ENCODE peak calls at places on chromosomes 5 and 9, in nine cellular contexts. O is esophagus squamous epithelium, V is epithelial cell of esophagus, S is nephron progenitor cell, Q is RWPE1, E is WERI-Rb-1, K is fibroblast of mammary gland, Z is cardiac muscle cell, R is activated B cell treated with CpG ODN at 0.5 μM for 24 hours. A is an unnamed sample.

GRCh38 chr9:76586555-76587314 is 127.8 kb downstream of the GCNT1 start:
- DNase-seq in O (no peak), V (no peak), S (no peak), Q (no peak), E (peak; percentile 81), K (no peak), Z (no peak), R (no peak), A (no peak)

GRCh38 chr5:42952575-42952974 is 87.5 kb downstream of the ANXA2R start:
- DNase-seq in O (no peak), V (no peak), S (no peak), Q (no peak), E (no peak), K (no peak), Z (no peak), R (no peak), A (no peak)

GRCh38 chr9:98536542-98537173 is 172.1 kb downstream of the GABBR2 start:
- DNase-seq in O (no peak), V (peak; percentile 40), S (no peak), Q (no peak), E (peak; percentile 60), K (no peak), Z (no peak), R (no peak), A (peak; percentile 59)

GRCh38 chr9:76472925-76473324 is 13.9 kb downstream of the GCNT1 start:
- DNase-seq in O (no peak), V (no peak), S (peak; percentile 14), Q (no peak), E (no peak), K (no peak), Z (no peak), R (no peak), A (no peak)

GRCh38 chr5:169694221-169694620 is 57.1 kb downstream of the DOCK2 start:
- DNase-seq in O (no peak), V (no peak), S (no peak), Q (no peak), E (no peak), K (no peak), Z (no peak), R (no peak), A (no peak)

GRCh38 chr5:141326088-141326854 is 4.0 kb upstream of the PCDHGA1 start:
- DNase-seq in O (no peak), V (peak; percentile 58), S (peak; percentile 26), Q (peak; percentile 46), E (peak; percentile 72), K (peak; percentile 71), Z (peak; percentile 59), R (peak; percentile 41), A (peak; percentile 62)

GRCh38 chr9:36956908-36957307 is 77.2 kb downstream of the PAX5 start:
- DNase-seq in O (no peak), V (no peak), S (no peak), Q (no peak), E (no peak), K (no peak), Z (no peak), R (no peak), A (no peak)

GRCh38 chr9:98415782-98416181 is 160.3 kb upstream of the TBC1D2 start:
- DNase-seq in O (no peak), V (no peak), S (no peak), Q (no peak), E (no peak), K (no peak), Z (no peak), R (no peak), A (no peak)

GRCh38 chr5:150085950-150086715 is at the start of gene CSF1R:
- DNase-seq in O (no peak), V (no peak), S (no peak), Q (no peak), E (no peak), K (no peak), Z (no peak), R (no peak), A (no peak)

GRCh38 chr9:90905079-90905478 is 103.5 kb downstream of the SYK start:
- DNase-seq in O (no peak), V (peak; percentile 24), S (no peak), Q (no peak), E (no peak), K (no peak), Z (no peak), R (no peak), A (no peak)

GRCh38 chr5:142819816-142820215 is 49.6 kb downstream of the ARHGAP26 start:
- DNase-seq in O (no peak), V (peak; percentile 43), S (no peak), Q (no peak), E (no peak), K (peak; percentile 79), Z (no peak), R (no peak), A (no peak)

GRCh38 chr9:129703667-129704355 is 38.4 kb downstream of the PRRX2 start:
- DNase-seq in O (no peak), V (no peak), S (no peak), Q (no peak), E (no peak), K (peak; percentile 58), Z (no peak), R (no peak), A (no peak)

GRCh38 chr5:93794954-93795353 is 53.6 kb upstream of the POU5F2 start:
- DNase-seq in O (no peak), V (peak; percentile 9), S (no peak), Q (no peak), E (peak; percentile 38), K (no peak), Z (no peak), R (no peak), A (no peak)

GRCh38 chr9:95226921-95227320 is 90.6 kb downstream of the FANCC start:
- DNase-seq in O (no peak), V (no peak), S (no peak), Q (no peak), E (no peak), K (peak; percentile 11), Z (no peak), R (no peak), A (no peak)

GRCh38 chr9:95229230-95229933 is 88.1 kb downstream of the FANCC start:
- DNase-seq in O (no peak), V (no peak), S (no peak), Q (no peak), E (no peak), K (no peak), Z (no peak), R (no peak), A (no peak)

GRCh38 chr9:95224371-95225015 is 93.0 kb downstream of the FANCC start:
- DNase-seq in O (no peak), V (peak; percentile 16), S (no peak), Q (no peak), E (no peak), K (peak; percentile 38), Z (no peak), R (no peak), A (no peak)

GRCh38 chr9:95225016-95225745 is 92.3 kb downstream of the FANCC start:
- DNase-seq in O (no peak), V (no peak), S (no peak), Q (no peak), E (no peak), K (peak; percentile 30), Z (no peak), R (no peak), A (no peak)

DNA sequence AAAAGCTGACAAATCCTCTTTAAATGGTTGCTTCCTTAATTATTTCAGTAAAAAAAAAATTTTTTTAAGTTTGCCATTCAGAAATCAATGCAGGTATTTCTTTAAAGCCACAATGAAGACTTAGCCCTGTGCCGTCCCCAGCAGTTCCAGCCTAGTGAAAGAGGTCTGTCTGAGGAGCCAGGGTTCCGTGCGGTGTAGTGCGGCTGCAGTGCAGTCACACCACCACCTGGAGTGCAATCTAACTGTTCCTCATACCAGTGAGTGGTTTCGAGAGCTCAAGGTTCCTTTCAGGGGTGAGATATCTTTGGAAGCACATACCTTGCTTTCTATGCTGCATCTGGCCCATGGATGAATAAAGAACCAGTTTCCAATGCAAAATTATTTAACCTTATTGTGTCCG is 87.5 kb downstream of the FANCC start:
- DNase-seq in O (no peak), V (no peak), S (no peak), Q (no peak), E (no peak), K (no peak), Z (no peak), R (no peak), A (no peak)
- TF ChIP-seq CTCF in O (no peak), V (no peak), S (peak; percentile 9), Q (no peak), E (peak; percentile 28), K (no peak), Z (no peak), R (no peak), A (no peak)

GRCh38 chr5:114447084-114447773 is 85.4 kb downstream of the KCNN2 start:
- DNase-seq in O (no peak), V (peak; percentile 11), S (no peak), Q (peak; percentile 5), E (no peak), K (peak; percentile 2), Z (no peak), R (no peak), A (no peak)
- TF ChIP-seq CTCF in O (peak; percentile 22), V (peak; percentile 39), S (peak; percentile 32), Q (no peak), E (peak; percentile 19), K (peak; percentile 15), Z (peak; percentile 31), R (no peak), A (peak; percentile 27)

DNA sequence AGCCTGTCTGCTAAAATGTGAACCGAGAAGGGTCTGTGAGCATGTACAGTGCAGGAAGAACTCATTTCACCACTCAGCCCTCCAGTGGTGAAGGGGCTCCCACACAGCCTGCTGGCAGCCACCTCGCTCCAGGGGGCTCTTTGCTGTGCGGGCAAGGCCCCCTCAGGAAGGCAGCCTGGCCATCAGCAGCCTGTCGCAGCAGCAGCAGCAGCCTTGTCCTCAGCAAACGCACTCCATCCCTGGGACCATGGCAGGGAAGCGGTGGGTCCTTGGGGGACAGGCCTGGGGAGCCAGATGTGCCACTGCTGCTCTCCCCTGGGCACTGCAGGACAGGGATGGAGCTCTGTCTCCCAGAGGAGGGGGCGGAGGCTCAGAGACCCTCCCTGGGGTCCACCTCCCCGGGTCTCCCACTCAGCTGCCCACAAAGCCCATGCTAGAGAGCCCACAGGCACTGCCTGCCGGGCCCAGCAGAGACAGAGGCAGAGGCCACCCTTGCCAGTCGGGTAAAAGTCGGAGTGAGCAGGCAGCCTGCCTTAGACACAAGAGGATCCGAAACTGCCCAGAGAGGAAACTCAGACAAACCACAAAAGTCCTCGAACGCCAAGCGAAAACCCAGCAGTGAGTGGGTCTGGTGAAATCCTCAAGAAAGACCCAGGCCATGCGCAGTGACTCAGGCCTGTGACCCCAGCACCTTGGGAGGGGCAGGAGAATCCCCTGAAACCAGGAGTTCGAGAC is 8.0 kb downstream of the BRD3 start:
- DNase-seq in O (no peak), V (no peak), S (no peak), Q (no peak), E (no peak), K (no peak), Z (no peak), R (peak; percentile 52), A (peak; percentile 84)
- TF ChIP-seq CTCF in O (no peak), V (peak; percentile 7), S (no peak), Q (no peak), E (no peak), K (no peak), Z (no peak), R (no peak), A (no peak)

DNA sequence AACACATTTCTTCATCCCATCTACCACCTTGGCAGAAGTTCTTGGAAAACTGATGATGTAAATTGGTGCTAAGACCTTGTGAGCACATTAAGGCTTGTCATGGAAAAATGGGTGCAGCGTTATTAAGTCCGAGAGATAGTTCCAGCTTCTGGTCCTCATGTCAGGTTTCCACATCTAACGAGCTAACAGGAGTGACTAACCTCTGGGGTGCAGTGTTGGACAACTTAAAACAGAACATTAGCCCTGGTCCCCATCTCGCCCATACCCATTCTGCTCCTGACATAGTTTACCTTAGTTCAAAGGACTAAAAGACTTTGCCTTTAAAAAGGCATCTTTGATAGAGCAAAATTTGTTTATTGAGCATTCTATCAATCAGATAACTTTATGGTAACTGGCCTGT is 128.0 kb downstream of the SLC1A3 start:
- DNase-seq in O (no peak), V (peak; percentile 48), S (no peak), Q (peak; percentile 39), E (peak; percentile 45), K (peak; percentile 43), Z (peak; percentile 19), R (no peak), A (no peak)
- TF ChIP-seq CTCF in O (no peak), V (peak; percentile 41), S (no peak), Q (peak; percentile 21), E (peak; percentile 52), K (peak; percentile 14), Z (peak; percentile 31), R (no peak), A (no peak)

A was measured in GM10248.